ENCODE peak calls at places on chromosome 6, in six cellular contexts. U is kidney epithelial cell, O is K562, H is kidney, C is endothelial cell, V is keratinocyte. N is an unnamed sample.
A peak's percentile ranks its signal among the peaks of the same experiment; 100 is the strongest.

GRCh38 chr6:39887692-39888450 is 46.4 kb downstream of the MOCS1 start:
- DNase-seq in U (peak; percentile 75), O (no peak), H (peak; percentile 95), C (peak; percentile 34), V (no peak), N (peak; percentile 21)

GRCh38 chr6:37243131-37243815 is 14.3 kb upstream of the TBC1D22B start:
- DNase-seq in U (no peak), O (no peak), H (no peak), C (no peak), V (no peak), N (no peak)

GRCh38 chr6:62367601-62368000 is 81.6 kb upstream of the KHDRBS2 start:
- DNase-seq in U (no peak), O (no peak), H (no peak), C (no peak), V (no peak), N (no peak)

GRCh38 chr6:112827793-112828192 is 480.7 kb downstream of the RFPL4B start:
- DNase-seq in U (no peak), O (no peak), H (no peak), C (no peak), V (no peak), N (no peak)

GRCh38 chr6:84910881-84911607 is 146.6 kb upstream of the TBX18 start:
- DNase-seq in U (no peak), O (no peak), H (no peak), C (no peak), V (no peak), N (no peak)

GRCh38 chr6:35435075-35435837 is 16.9 kb upstream of the FANCE start:
- DNase-seq in U (no peak), O (no peak), H (no peak), C (no peak), V (no peak), N (no peak)

GRCh38 chr6:85945454-85946185 is 302.9 kb upstream of the SYNCRIP start:
- DNase-seq in U (no peak), O (no peak), H (no peak), C (no peak), V (no peak), N (no peak)

GRCh38 chr6:125747589-125748533 is 1.6 kb upstream of the HEY2 start:
- DNase-seq in U (no peak), O (peak; percentile 14), H (peak; percentile 82), C (peak; percentile 53), V (peak; percentile 13), N (peak; percentile 39)

GRCh38 chr6:2902470-2902762 is 693 bp downstream of the SERPINB9 start:
- DNase-seq in U (peak; percentile 1), O (no peak), H (no peak), C (no peak), V (no peak), N (no peak)

GRCh38 chr6:164266851-164267250 is 852.3 kb downstream of the QKI start:
- DNase-seq in U (no peak), O (no peak), H (no peak), C (no peak), V (no peak), N (no peak)

GRCh38 chr6:71250050-71250689 is 38.4 kb upstream of the OGFRL1 start:
- DNase-seq in U (no peak), O (no peak), H (no peak), C (no peak), V (no peak), N (no peak)

GRCh38 chr6:46501136-46502089 is 10.2 kb upstream of the RCAN2 start:
- DNase-seq in U (no peak), O (no peak), H (no peak), C (no peak), V (no peak), N (no peak)

GRCh38 chr6:116266803-116267202 is 12.9 kb downstream of the TSPYL1 start:
- DNase-seq in U (no peak), O (no peak), H (no peak), C (no peak), V (no peak), N (no peak)

GRCh38 chr6:150641398-150642139 is 41.9 kb downstream of the PLEKHG1 start:
- DNase-seq in U (no peak), O (no peak), H (no peak), C (no peak), V (no peak), N (no peak)

GRCh38 chr6:49693512-49693911 is 19.8 kb downstream of the CRISP2 start:
- DNase-seq in U (no peak), O (no peak), H (no peak), C (no peak), V (no peak), N (no peak)

GRCh38 chr6:11011787-11012234 is 32.3 kb downstream of the ELOVL2 start:
- DNase-seq in U (no peak), O (peak; percentile 22), H (no peak), C (no peak), V (no peak), N (no peak)
- TF ChIP-seq CTCF in U (no peak), O (peak; percentile 57), H (no peak), C (no peak), V (no peak), N (no peak)

GRCh38 chr6:127775371-127775770 is 125.5 kb downstream of the THEMIS start:
- DNase-seq in U (no peak), O (no peak), H (no peak), C (no peak), V (no peak), N (no peak)
- TF ChIP-seq CTCF in U (no peak), O (no peak), H (no peak), C (no peak), V (no peak), N (no peak)

GRCh38 chr6:33841070-33841469 is 37.3 kb upstream of the MLN start:
- DNase-seq in U (no peak), O (peak; percentile 57), H (no peak), C (no peak), V (no peak), N (no peak)
- TF ChIP-seq CTCF in U (no peak), O (peak; percentile 36), H (no peak), C (no peak), V (peak; percentile 23), N (no peak)

GRCh38 chr6:14118091-14118439 is 493 bp downstream of the CD83 start:
- DNase-seq in U (no peak), O (no peak), H (no peak), C (no peak), V (no peak), N (no peak)
- TF ChIP-seq CTCF in U (no peak), O (no peak), H (no peak), C (no peak), V (no peak), N (no peak)

DNA sequence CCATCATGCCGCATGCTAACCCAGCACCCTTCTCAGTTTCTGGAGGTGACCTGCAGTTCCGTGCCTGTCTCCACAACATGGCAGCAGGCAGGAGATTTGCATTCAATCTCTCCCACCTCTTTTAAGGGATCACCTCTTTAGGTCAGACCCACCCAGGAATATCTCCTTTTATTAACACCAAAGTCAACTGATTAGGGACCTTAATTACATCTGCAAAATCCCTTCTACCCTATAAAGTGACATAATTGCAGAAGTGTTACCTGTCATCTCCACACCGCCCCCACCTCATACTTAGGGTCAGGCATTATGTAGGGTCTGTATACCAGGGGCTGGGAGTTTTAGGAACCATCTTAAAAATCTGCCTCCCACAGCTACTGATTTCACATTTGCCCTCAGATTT is 267.5 kb downstream of the TMEM242 start:
- DNase-seq in U (no peak), O (no peak), H (no peak), C (no peak), V (no peak), N (no peak)
- TF ChIP-seq CTCF in U (no peak), O (no peak), H (no peak), C (no peak), V (no peak), N (no peak)

DNA sequence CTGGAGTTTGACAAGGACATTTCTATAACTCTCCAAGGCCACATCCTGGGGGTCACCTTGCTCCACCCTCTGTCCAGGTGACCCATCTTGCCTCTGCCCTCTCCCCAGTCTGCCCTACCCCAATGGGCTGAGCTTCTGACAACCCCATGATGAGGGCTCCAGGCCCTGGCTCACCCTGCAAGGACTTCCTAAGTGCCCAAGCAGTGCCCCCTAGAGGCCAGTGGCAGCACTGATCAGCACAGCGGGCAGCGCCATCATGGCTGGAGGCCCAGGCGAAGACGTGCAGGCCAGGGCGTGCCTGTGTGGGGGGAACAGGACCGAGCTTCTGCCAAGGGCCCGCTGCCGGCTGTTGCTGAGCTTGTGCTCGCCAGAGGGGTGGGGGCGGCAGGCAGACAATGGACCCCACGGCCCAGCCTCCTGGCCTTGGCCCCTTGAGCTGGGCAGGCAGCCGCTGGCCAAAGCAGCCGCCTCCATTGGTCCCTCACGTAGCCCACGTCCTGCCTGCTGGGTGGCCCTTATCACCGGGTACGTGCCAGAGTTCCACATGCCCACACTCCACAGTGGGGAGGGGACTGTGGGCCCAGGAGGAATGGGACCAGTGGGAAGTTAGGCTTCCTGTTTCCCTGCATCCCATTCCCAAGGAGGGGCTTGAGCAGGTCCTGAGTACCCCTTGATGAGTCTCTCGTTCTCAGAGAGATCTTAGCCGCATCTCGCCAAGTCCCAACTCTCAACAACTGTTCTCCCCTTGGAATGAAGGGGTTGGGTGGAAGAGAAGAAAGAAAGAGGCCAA is 64.3 kb downstream of the MRPL14 start:
- DNase-seq in U (no peak), O (peak; percentile 80), H (no peak), C (peak; percentile 46), V (no peak), N (no peak)
- TF ChIP-seq CTCF in U (peak; percentile 48), O (peak; percentile 98), H (no peak), C (peak; percentile 77), V (peak; percentile 98), N (peak; percentile 51)

GRCh38 chr6:5028301-5028700 is 24.5 kb upstream of the RPP40 start:
- DNase-seq in U (no peak), O (no peak), H (no peak), C (no peak), V (no peak), N (no peak)
- TF ChIP-seq CTCF in U (no peak), O (no peak), H (no peak), C (no peak), V (no peak), N (no peak)

DNA sequence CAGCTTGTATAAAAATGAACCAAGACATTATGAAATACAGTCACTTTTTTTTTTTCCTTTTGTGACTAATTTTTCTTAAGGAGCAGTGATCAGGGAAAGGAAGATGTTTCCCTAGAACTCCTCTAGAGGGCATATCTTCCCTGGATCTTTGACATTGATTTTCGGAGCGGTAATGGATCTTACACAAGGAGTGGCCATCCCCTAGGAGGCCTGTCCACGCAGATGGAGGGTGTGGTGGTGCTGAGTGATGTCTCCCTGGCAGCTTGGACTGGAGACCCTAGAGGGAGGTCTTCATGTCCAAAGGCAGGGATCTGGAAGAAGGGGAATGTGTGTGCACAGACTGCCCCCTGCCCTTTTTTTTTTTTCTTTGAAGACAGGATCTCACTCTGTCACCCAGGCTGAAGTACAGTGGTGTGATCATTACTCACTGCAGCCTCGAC is 7.0 kb upstream of the KIFC1 start:
- DNase-seq in U (no peak), O (peak; percentile 45), H (no peak), C (no peak), V (no peak), N (no peak)
- TF ChIP-seq CTCF in U (peak; percentile 49), O (peak; percentile 29), H (no peak), C (peak; percentile 25), V (peak; percentile 49), N (peak; percentile 32)

DNA sequence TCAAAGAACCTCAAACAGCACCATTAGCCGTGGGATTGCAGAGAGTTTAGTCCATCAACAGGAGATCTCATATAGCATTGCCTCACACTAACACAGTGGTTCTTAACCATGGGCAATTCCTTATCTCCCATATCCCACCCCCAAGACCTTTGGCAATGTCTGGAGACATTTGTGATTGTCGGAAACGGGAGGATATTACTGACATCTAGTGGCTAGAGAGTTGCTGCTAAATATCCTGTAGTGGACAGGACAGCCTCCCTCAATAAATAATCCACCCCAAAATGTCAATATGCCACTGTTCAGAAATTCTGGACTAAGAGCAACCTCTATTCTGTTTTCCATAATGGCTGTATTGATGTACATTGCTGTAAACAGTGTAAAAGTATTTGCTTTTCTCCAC is 210.1 kb upstream of the CCN2 start:
- DNase-seq in U (peak; percentile 23), O (no peak), H (no peak), C (peak; percentile 20), V (no peak), N (no peak)
- TF ChIP-seq CTCF in U (peak; percentile 69), O (no peak), H (peak; percentile 47), C (no peak), V (peak; percentile 55), N (peak; percentile 49)

N was measured in progenitor cell of endocrine pancreas.